ENCODE peak calls at places on chromosomes 6 and 20, in eight cellular contexts. One of them, this sample, is unnamed.

GRCh38 chr20:50304883-50305635 is 114.4 kb downstream of the CEBPB start:
- DNase-seq in spleen: peak; percentile 75
- DNase-seq in transverse colon: peak; percentile 82
- DNase-seq in adrenal gland: peak; percentile 98
- DNase-seq in heart left ventricle: peak; percentile 85
- DNase-seq in lower leg skin: peak; percentile 97
- DNase-seq in NB4: no peak
- DNase-seq in right lobe of liver: peak; percentile 95
- DNase-seq in this sample: no peak

GRCh38 chr6:151285121-151285520 is 45.4 kb downstream of the AKAP12 start:
- DNase-seq in spleen: no peak
- DNase-seq in transverse colon: no peak
- DNase-seq in adrenal gland: no peak
- DNase-seq in heart left ventricle: peak; percentile 24
- DNase-seq in lower leg skin: no peak
- DNase-seq in NB4: no peak
- DNase-seq in right lobe of liver: no peak
- DNase-seq in this sample: no peak

GRCh38 chr6:116206231-116206903 is 47.5 kb downstream of the TSPYL4 start:
- DNase-seq in spleen: no peak
- DNase-seq in transverse colon: no peak
- DNase-seq in adrenal gland: no peak
- DNase-seq in heart left ventricle: no peak
- DNase-seq in lower leg skin: no peak
- DNase-seq in NB4: peak; percentile 95
- DNase-seq in right lobe of liver: no peak
- DNase-seq in this sample: no peak

GRCh38 chr20:58389324-58389967 is 417 bp downstream of the VAPB start:
- DNase-seq in spleen: no peak
- DNase-seq in transverse colon: peak; percentile 48
- DNase-seq in adrenal gland: peak; percentile 70
- DNase-seq in heart left ventricle: peak; percentile 32
- DNase-seq in lower leg skin: no peak
- DNase-seq in NB4: no peak
- DNase-seq in right lobe of liver: peak; percentile 48
- DNase-seq in this sample: peak; percentile 20

GRCh38 chr6:127606131-127606562 is 29.2 kb downstream of the C6orf58 start:
- DNase-seq in spleen: peak; percentile 46
- DNase-seq in transverse colon: no peak
- DNase-seq in adrenal gland: no peak
- DNase-seq in heart left ventricle: no peak
- DNase-seq in lower leg skin: no peak
- DNase-seq in NB4: peak; percentile 29
- DNase-seq in right lobe of liver: no peak
- DNase-seq in this sample: peak; percentile 0

GRCh38 chr6:43827898-43828297 is 57.9 kb downstream of the VEGFA start:
- DNase-seq in spleen: no peak
- DNase-seq in transverse colon: no peak
- DNase-seq in adrenal gland: no peak
- DNase-seq in heart left ventricle: no peak
- DNase-seq in lower leg skin: no peak
- DNase-seq in NB4: no peak
- DNase-seq in right lobe of liver: no peak
- DNase-seq in this sample: no peak

GRCh38 chr6:132213732-132214131 is 187.5 kb downstream of the MOXD1 start:
- DNase-seq in spleen: no peak
- DNase-seq in transverse colon: no peak
- DNase-seq in adrenal gland: no peak
- DNase-seq in heart left ventricle: no peak
- DNase-seq in lower leg skin: no peak
- DNase-seq in NB4: no peak
- DNase-seq in right lobe of liver: no peak
- DNase-seq in this sample: no peak

GRCh38 chr6:149938571-149939462 is 3.0 kb upstream of the ULBP2 start:
- DNase-seq in spleen: peak; percentile 83
- DNase-seq in transverse colon: no peak
- DNase-seq in adrenal gland: no peak
- DNase-seq in heart left ventricle: no peak
- DNase-seq in lower leg skin: peak; percentile 84
- DNase-seq in NB4: no peak
- DNase-seq in right lobe of liver: no peak
- DNase-seq in this sample: no peak

GRCh38 chr6:158290659-158291058 is 21.6 kb upstream of the TULP4 start:
- DNase-seq in spleen: peak; percentile 89
- DNase-seq in transverse colon: peak; percentile 57
- DNase-seq in adrenal gland: no peak
- DNase-seq in heart left ventricle: no peak
- DNase-seq in lower leg skin: no peak
- DNase-seq in NB4: no peak
- DNase-seq in right lobe of liver: no peak
- DNase-seq in this sample: no peak

GRCh38 chr20:43985121-43985520 is 70.5 kb downstream of the TOX2 start:
- DNase-seq in spleen: no peak
- DNase-seq in transverse colon: no peak
- DNase-seq in adrenal gland: peak; percentile 23
- DNase-seq in heart left ventricle: no peak
- DNase-seq in lower leg skin: no peak
- DNase-seq in NB4: no peak
- DNase-seq in right lobe of liver: no peak
- DNase-seq in this sample: no peak

GRCh38 chr6:112802154-112802553 is 455.0 kb downstream of the RFPL4B start:
- DNase-seq in spleen: no peak
- DNase-seq in transverse colon: no peak
- DNase-seq in adrenal gland: no peak
- DNase-seq in heart left ventricle: no peak
- DNase-seq in lower leg skin: no peak
- DNase-seq in NB4: no peak
- DNase-seq in right lobe of liver: no peak
- DNase-seq in this sample: no peak

GRCh38 chr6:145380186-145380585 is 355.1 kb downstream of the EPM2A start:
- DNase-seq in spleen: no peak
- DNase-seq in transverse colon: no peak
- DNase-seq in adrenal gland: no peak
- DNase-seq in heart left ventricle: no peak
- DNase-seq in lower leg skin: no peak
- DNase-seq in NB4: no peak
- DNase-seq in right lobe of liver: no peak
- DNase-seq in this sample: no peak

GRCh38 chr6:46453221-46453620 is 38.0 kb downstream of the RCAN2 start:
- DNase-seq in spleen: no peak
- DNase-seq in transverse colon: no peak
- DNase-seq in adrenal gland: no peak
- DNase-seq in heart left ventricle: no peak
- DNase-seq in lower leg skin: no peak
- DNase-seq in NB4: no peak
- DNase-seq in right lobe of liver: no peak
- DNase-seq in this sample: no peak

GRCh38 chr20:22402990-22403859 is 181.1 kb downstream of the FOXA2 start:
- DNase-seq in spleen: no peak
- DNase-seq in transverse colon: no peak
- DNase-seq in adrenal gland: no peak
- DNase-seq in heart left ventricle: no peak
- DNase-seq in lower leg skin: no peak
- DNase-seq in NB4: no peak
- DNase-seq in right lobe of liver: no peak
- DNase-seq in this sample: no peak

GRCh38 chr20:8658103-8658502 is 410.8 kb upstream of the PLCB4 start:
- DNase-seq in spleen: no peak
- DNase-seq in transverse colon: no peak
- DNase-seq in adrenal gland: no peak
- DNase-seq in heart left ventricle: no peak
- DNase-seq in lower leg skin: no peak
- DNase-seq in NB4: peak; percentile 67
- DNase-seq in right lobe of liver: no peak
- DNase-seq in this sample: no peak

GRCh38 chr6:98957440-98957839 is 9.7 kb upstream of the FBXL4 start:
- DNase-seq in spleen: peak; percentile 65
- DNase-seq in transverse colon: peak; percentile 11
- DNase-seq in adrenal gland: peak; percentile 69
- DNase-seq in heart left ventricle: no peak
- DNase-seq in lower leg skin: peak; percentile 81
- DNase-seq in NB4: no peak
- DNase-seq in right lobe of liver: no peak
- DNase-seq in this sample: peak; percentile 8

DNA sequence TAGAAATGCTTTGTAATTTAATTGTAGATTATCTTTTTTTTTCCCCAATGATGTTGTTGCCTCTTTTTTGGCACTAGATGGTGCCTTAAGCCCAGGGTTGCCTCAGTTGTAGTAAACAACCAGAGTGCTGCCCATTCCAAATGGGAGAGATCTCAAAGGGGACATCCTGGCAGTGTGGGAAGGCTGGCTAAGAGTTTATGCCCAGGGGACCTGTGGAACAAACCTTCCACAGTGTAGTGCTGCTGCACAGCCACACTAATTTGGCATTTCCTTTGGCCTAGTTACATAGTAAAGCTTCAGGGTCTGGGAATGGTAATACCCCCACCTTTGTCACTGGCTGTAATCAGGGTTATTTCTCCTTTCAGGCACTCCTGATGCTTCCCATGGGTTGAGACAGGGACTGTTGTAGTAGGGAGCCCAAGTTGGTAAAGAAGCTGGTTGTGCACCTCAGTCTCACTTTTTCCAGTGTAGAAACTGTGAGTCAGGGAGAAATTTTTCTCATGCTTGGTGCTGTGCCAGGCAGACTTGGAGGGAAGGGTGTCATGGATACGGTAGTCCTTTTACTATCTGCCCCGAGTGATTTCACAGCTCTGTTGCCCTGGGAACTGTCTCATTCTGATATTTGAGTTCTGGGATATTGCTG is 177.8 kb upstream of the ECI2 start:
- DNase-seq in spleen: no peak
- DNase-seq in transverse colon: peak; percentile 70
- DNase-seq in adrenal gland: peak; percentile 77
- DNase-seq in heart left ventricle: peak; percentile 40
- DNase-seq in lower leg skin: peak; percentile 83
- DNase-seq in NB4: peak; percentile 25
- DNase-seq in right lobe of liver: no peak
- DNase-seq in this sample: peak; percentile 25
- TF ChIP-seq POLR2A in spleen: no peak
- TF ChIP-seq POLR2A in transverse colon: no peak
- TF ChIP-seq POLR2A in adrenal gland: no peak
- TF ChIP-seq POLR2A in heart left ventricle: no peak
- TF ChIP-seq POLR2A in lower leg skin: no peak
- TF ChIP-seq POLR2A in NB4: no peak
- TF ChIP-seq POLR2A in right lobe of liver: no peak
- TF ChIP-seq POLR2A in this sample: no peak

GRCh38 chr6:108071736-108072276 is 2.7 kb downstream of the OSTM1 start:
- DNase-seq in spleen: no peak
- DNase-seq in transverse colon: no peak
- DNase-seq in adrenal gland: no peak
- DNase-seq in heart left ventricle: no peak
- DNase-seq in lower leg skin: no peak
- DNase-seq in NB4: no peak
- DNase-seq in right lobe of liver: no peak
- DNase-seq in this sample: no peak

GRCh38 chr6:108080010-108080780 is 5.7 kb upstream of the OSTM1 start:
- DNase-seq in spleen: no peak
- DNase-seq in transverse colon: no peak
- DNase-seq in adrenal gland: no peak
- DNase-seq in heart left ventricle: no peak
- DNase-seq in lower leg skin: no peak
- DNase-seq in NB4: no peak
- DNase-seq in right lobe of liver: no peak
- DNase-seq in this sample: peak; percentile 13

GRCh38 chr6:108078191-108078590 is 3.6 kb upstream of the OSTM1 start:
- DNase-seq in spleen: no peak
- DNase-seq in transverse colon: no peak
- DNase-seq in adrenal gland: no peak
- DNase-seq in heart left ventricle: no peak
- DNase-seq in lower leg skin: no peak
- DNase-seq in NB4: no peak
- DNase-seq in right lobe of liver: no peak
- DNase-seq in this sample: no peak

GRCh38 chr6:108074057-108074358 is 533 bp downstream of the OSTM1 start:
- DNase-seq in spleen: no peak
- DNase-seq in transverse colon: no peak
- DNase-seq in adrenal gland: no peak
- DNase-seq in heart left ventricle: no peak
- DNase-seq in lower leg skin: no peak
- DNase-seq in NB4: no peak
- DNase-seq in right lobe of liver: peak; percentile 53
- DNase-seq in this sample: peak; percentile 15

DNA sequence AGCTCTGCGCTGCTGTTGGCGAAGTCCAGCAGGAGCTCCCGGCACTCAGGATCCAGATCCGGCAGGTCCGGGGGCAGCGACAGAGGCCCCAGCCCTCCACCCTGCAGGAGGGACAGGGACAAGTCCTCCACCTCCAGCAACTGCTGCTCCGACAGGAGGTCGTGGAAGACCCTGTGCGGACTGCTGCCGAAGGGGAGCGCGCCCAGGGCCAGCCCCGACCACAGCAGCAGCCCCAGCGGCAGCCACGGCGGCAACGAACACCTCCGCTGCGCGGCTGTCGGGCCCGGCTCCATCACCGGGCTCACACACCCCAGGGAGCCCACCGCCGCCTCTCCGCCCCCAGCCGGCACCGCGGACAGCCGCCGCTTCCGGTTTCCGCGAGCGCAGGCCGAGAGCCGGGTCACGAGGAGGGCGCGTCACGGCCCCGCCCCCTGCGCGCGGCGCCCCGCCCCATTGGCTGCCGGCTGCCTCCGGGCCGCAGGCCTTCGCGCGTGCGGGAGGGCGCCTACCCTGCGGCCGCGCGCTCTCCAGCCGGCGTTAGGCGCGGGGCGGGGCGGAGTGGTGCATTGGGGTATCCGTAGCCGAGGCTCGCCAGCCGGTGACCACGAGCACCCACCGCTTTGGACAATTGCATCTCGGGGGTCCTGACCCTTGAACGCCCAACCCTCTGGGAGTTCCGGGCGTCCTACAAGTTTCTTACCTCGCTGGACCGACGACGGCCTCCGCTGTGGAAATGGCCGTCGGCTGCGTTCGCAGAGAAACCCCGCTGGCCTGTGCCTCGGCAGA is at the start of gene OSTM1:
- DNase-seq in spleen: peak; percentile 99
- DNase-seq in transverse colon: peak; percentile 95
- DNase-seq in adrenal gland: peak; percentile 94
- DNase-seq in heart left ventricle: peak; percentile 91
- DNase-seq in lower leg skin: peak; percentile 98
- DNase-seq in NB4: peak; percentile 94
- DNase-seq in right lobe of liver: peak; percentile 94
- DNase-seq in this sample: peak; percentile 86
- TF ChIP-seq POLR2A in spleen: no peak
- TF ChIP-seq POLR2A in transverse colon: peak; percentile 80
- TF ChIP-seq POLR2A in adrenal gland: peak; percentile 65
- TF ChIP-seq POLR2A in heart left ventricle: peak; percentile 89
- TF ChIP-seq POLR2A in lower leg skin: peak; percentile 18
- TF ChIP-seq POLR2A in NB4: peak; percentile 73
- TF ChIP-seq POLR2A in right lobe of liver: peak; percentile 90
- TF ChIP-seq POLR2A in this sample: peak; percentile 76

GRCh38 chr6:104953410-104953953 is 3.4 kb upstream of the LIN28B start:
- DNase-seq in spleen: no peak
- DNase-seq in transverse colon: no peak
- DNase-seq in adrenal gland: no peak
- DNase-seq in heart left ventricle: no peak
- DNase-seq in lower leg skin: no peak
- DNase-seq in NB4: peak; percentile 62
- DNase-seq in right lobe of liver: no peak
- DNase-seq in this sample: no peak
- TF ChIP-seq POLR2A in spleen: no peak
- TF ChIP-seq POLR2A in transverse colon: no peak
- TF ChIP-seq POLR2A in adrenal gland: no peak
- TF ChIP-seq POLR2A in heart left ventricle: no peak
- TF ChIP-seq POLR2A in lower leg skin: no peak
- TF ChIP-seq POLR2A in NB4: no peak
- TF ChIP-seq POLR2A in right lobe of liver: no peak
- TF ChIP-seq POLR2A in this sample: no peak

GRCh38 chr6:3455490-3456394 is 1.1 kb downstream of the SLC22A23 start:
- DNase-seq in spleen: no peak
- DNase-seq in transverse colon: peak; percentile 51
- DNase-seq in adrenal gland: no peak
- DNase-seq in heart left ventricle: peak; percentile 18
- DNase-seq in lower leg skin: peak; percentile 88
- DNase-seq in NB4: no peak
- DNase-seq in right lobe of liver: peak; percentile 71
- DNase-seq in this sample: no peak
- TF ChIP-seq POLR2A in spleen: no peak
- TF ChIP-seq POLR2A in transverse colon: no peak
- TF ChIP-seq POLR2A in adrenal gland: no peak
- TF ChIP-seq POLR2A in heart left ventricle: no peak
- TF ChIP-seq POLR2A in lower leg skin: no peak
- TF ChIP-seq POLR2A in NB4: no peak
- TF ChIP-seq POLR2A in right lobe of liver: no peak
- TF ChIP-seq POLR2A in this sample: no peak